ENCODE peak calls at places on chromosomes 7 and 10, in four cellular contexts. B is fibroblast of lung; H is MCF 10A; L is CD8-positive, alpha-beta T cell. I is an unnamed sample.

GRCh38 chr10:22764639-22765038 is 50.3 kb upstream of the PIP4K2A start:
- DNase-seq in L (no peak), B (no peak), H (no peak), I (no peak)

GRCh38 chr10:112907893-112908292 is 42.2 kb upstream of the TCF7L2 start:
- DNase-seq in B (no peak), H (no peak), L (no peak), I (peak)

GRCh38 chr7:151631149-151631967 is 111.7 kb upstream of the RHEB start:
- DNase-seq in L (no peak), H (peak), B (peak), I (peak)

GRCh38 chr7:100544949-100545635 is 6.1 kb downstream of the AGFG2 start:
- DNase-seq in B (peak), H (peak), L (no peak), I (peak)

GRCh38 chr10:91198781-91199180 is 21.7 kb upstream of the PCGF5 start:
- DNase-seq in L (no peak), H (peak), B (peak), I (peak)

GRCh38 chr10:49552277-49552676 is 13.4 kb upstream of the ERCC6 start:
- DNase-seq in B (no peak), H (peak), L (no peak), I (peak)

GRCh38 chr10:124321433-124322072 is 97.2 kb downstream of the OAT start:
- DNase-seq in H (no peak), B (no peak), L (peak), I (no peak)

GRCh38 chr10:96218826-96219225 is 52.5 kb downstream of the BLNK start:
- DNase-seq in H (no peak), B (no peak), L (no peak), I (no peak)

GRCh38 chr7:140304071-140304799 is 94.1 kb downstream of the SLC37A3 start:
- DNase-seq in H (no peak), B (peak), L (peak), I (peak)

GRCh38 chr7:1361016-1361755 is 98.1 kb downstream of the MICALL2 start:
- DNase-seq in H (no peak), B (no peak), L (no peak), I (no peak)

GRCh38 chr7:138916731-138917130 is 64.5 kb downstream of the KIAA1549 start:
- DNase-seq in H (no peak), L (peak), B (no peak), I (no peak)

GRCh38 chr10:4845766-4846165 is 19.8 kb downstream of the AKR1E2 start:
- DNase-seq in H (no peak), L (no peak), B (no peak), I (no peak)

GRCh38 chr7:155198901-155199845 is 98.5 kb upstream of the INSIG1 start:
- DNase-seq in H (peak), L (no peak), B (peak), I (peak)

GRCh38 chr10:102744374-102745051 is 765 bp downstream of the WBP1L start:
- DNase-seq in B (no peak), H (no peak), L (no peak), I (peak)

GRCh38 chr7:44767134-44767911 is 18.7 kb downstream of the ZMIZ2 start:
- DNase-seq in L (no peak), B (no peak), H (no peak), I (no peak)

GRCh38 chr10:52066383-52066782 is 247.7 kb upstream of the DKK1 start:
- DNase-seq in L (no peak), H (no peak), B (no peak), I (no peak)

GRCh38 chr10:24642921-24643678 is 80.6 kb downstream of the ARHGAP21 start:
- DNase-seq in H (peak), B (peak), L (no peak), I (peak)

GRCh38 chr10:75672272-75672671 is 240.8 kb downstream of the LRMDA start:
- DNase-seq in H (no peak), L (no peak), B (no peak), I (no peak)

GRCh38 chr7:30476401-30477145 is 2.0 kb downstream of the NOD1 start:
- DNase-seq in B (no peak), L (peak), H (no peak), I (no peak)

GRCh38 chr10:93068411-93069244 is 5.1 kb upstream of the CYP26A1 start:
- DNase-seq in L (no peak), H (no peak), B (peak), I (peak)

GRCh38 chr7:44881610-44882009 is 3.7 kb downstream of the PURB start:
- DNase-seq in H (peak), B (peak), L (no peak), I (peak)

GRCh38 chr10:11404931-11405330 is 206.5 kb downstream of the USP6NL start:
- DNase-seq in H (no peak), B (no peak), L (no peak), I (no peak)

GRCh38 chr7:25952277-25953057 is 199.5 kb upstream of the NFE2L3 start:
- DNase-seq in H (no peak), B (no peak), L (no peak), I (no peak)

GRCh38 chr7:48250441-48250951 is 79.2 kb downstream of the ABCA13 start:
- DNase-seq in H (peak), L (no peak), B (peak), I (no peak)

GRCh38 chr10:45155784-45156183 is 155.1 kb downstream of the ZNF22 start:
- DNase-seq in H (no peak), B (no peak), L (no peak), I (no peak)

GRCh38 chr7:12570148-12570528 is 382 bp upstream of the SCIN start:
- DNase-seq in H (peak), B (no peak), L (no peak), I (peak)

GRCh38 chr7:1197997-1198632 is 34.6 kb upstream of the UNCX start:
- DNase-seq in H (peak), L (no peak), B (peak), I (peak)

GRCh38 chr10:110765513-110766375 is 106.0 kb upstream of the PDCD4 start:
- DNase-seq in H (peak), L (no peak), B (peak), I (peak)

GRCh38 chr10:116748041-116748440 is 5.7 kb upstream of the HSPA12A start:
- DNase-seq in B (peak), L (no peak), H (peak), I (peak)

GRCh38 chr7:136956671-136957070 is 88.2 kb downstream of the CHRM2 start:
- DNase-seq in L (no peak), H (no peak), B (peak), I (no peak)

GRCh38 chr7:94971051-94971867 is 63.9 kb downstream of the PPP1R9A start:
- DNase-seq in H (no peak), L (no peak), B (no peak), I (no peak)

GRCh38 chr10:112143420-112143819 is 40.1 kb downstream of the GPAM start:
- DNase-seq in H (no peak), B (no peak), L (no peak), I (no peak)

GRCh38 chr10:44471410-44471809 is 86.5 kb upstream of the CXCL12 start:
- DNase-seq in B (no peak), L (no peak), H (no peak), I (no peak)

GRCh38 chr7:112143567-112143966 is 62.6 kb downstream of the DOCK4 start:
- DNase-seq in L (no peak), H (no peak), B (peak), I (no peak)

GRCh38 chr10:95451568-95452524 is 109.3 kb downstream of the SORBS1 start:
- DNase-seq in B (no peak), L (no peak), H (no peak), I (no peak)

GRCh38 chr10:37289833-37290464 is 164.6 kb downstream of the ANKRD30A start:
- DNase-seq in B (no peak), L (no peak), H (peak), I (peak)

DNA sequence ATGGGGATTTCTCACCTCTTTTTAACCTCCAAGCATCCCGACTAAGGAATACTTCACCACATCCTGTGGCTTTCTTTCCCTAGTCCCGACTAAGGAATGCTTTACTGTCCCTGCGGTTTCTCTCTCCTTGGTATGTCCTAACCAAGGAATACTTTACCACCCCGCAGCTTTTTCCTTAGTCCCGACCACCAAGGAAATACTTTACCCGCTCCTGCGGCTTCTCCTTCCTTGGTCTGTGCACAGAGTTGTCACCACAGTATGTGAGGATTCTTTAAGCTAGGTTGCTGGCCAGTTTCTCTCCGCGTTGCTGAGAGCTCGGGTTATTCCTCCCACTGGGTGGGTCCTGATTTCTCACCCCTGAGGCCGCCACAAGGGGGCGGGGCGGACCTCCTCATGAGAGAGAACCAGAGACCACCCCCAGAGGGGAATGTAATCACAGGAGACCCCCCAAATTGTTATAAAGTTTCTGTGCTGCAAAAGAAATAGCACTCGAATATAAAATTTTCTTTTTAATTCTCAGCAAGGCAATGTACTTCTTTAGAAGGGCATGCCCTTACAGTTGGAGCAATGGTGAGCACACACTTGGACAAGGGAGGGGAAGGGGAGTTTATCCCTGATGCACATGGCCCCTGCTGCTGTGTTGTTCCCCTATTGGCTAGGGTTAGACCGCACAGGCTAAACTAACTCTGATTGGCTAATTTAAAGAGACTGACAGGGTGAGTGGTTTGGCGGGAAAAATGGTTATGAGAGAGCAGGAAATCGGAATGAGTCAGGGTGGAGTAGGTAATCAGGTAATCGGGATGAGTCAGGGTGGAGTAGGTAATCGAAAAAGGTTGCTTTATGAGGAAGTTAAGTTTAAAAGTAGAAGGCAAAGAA is 12.8 kb downstream of the SUGCT start:
- DNase-seq in B (no peak), H (no peak), L (no peak), I (no peak)
- TF ChIP-seq CTCF in B (no peak), H (no peak), L (no peak), I (no peak)

GRCh38 chr7:4849390-4849789 is 12.4 kb downstream of the PAPOLB start:
- DNase-seq in H (peak), L (no peak), B (peak), I (peak)
- TF ChIP-seq CTCF in H (peak), L (peak), B (peak), I (peak)

GRCh38 chr10:83806716-83807115 is 332.6 kb upstream of the GHITM start:
- DNase-seq in L (no peak), H (no peak), B (no peak), I (no peak)

GRCh38 chr10:83801983-83802382 is 337.3 kb upstream of the GHITM start:
- DNase-seq in L (no peak), B (no peak), H (peak), I (no peak)
- TF ChIP-seq CTCF in L (no peak), B (no peak), H (peak), I (peak)

GRCh38 chr7:108384721-108385483 is 71.3 kb downstream of the NRCAM start:
- DNase-seq in B (no peak), L (no peak), H (no peak), I (peak)
- TF ChIP-seq CTCF in B (peak), L (no peak), H (no peak), I (peak)

GRCh38 chr10:118752401-118752800 is 2.4 kb downstream of the CACUL1 start:
- DNase-seq in H (no peak), B (no peak), L (no peak), I (no peak)
- TF ChIP-seq CTCF in H (no peak), B (no peak), L (no peak), I (no peak)

I was measured in epithelial cell of esophagus.